ENCODE peak calls at places on chromosomes 4 and X, in five cellular contexts. O is uterus, J is fibroblast of lung, H is omental fat pad, L is MCF 10A. I is an unnamed sample.

GRCh38 chrX:13688384-13688771 is 550 bp upstream of the RAB9A start:
- DNase-seq in O (no peak), J (no peak), H (no peak), L (no peak), I (no peak)

GRCh38 chr4:139229534-139230039 is 50.4 kb downstream of the MGARP start:
- DNase-seq in O (no peak), J (peak), H (no peak), L (peak), I (peak)

GRCh38 chrX:132467029-132467428 is 21.8 kb downstream of the MBNL3 start:
- DNase-seq in O (no peak), J (peak), H (no peak), L (no peak), I (no peak)

GRCh38 chr4:4542824-4543485 is 1.1 kb upstream of the STX18 start:
- DNase-seq in O (no peak), J (no peak), H (no peak), L (peak), I (no peak)

GRCh38 chr4:173092003-173092402 is 76.6 kb upstream of the GALNT7 start:
- DNase-seq in O (no peak), J (no peak), H (no peak), L (no peak), I (no peak)

GRCh38 chr4:128682942-128683666 is 126.4 kb upstream of the JADE1 start:
- DNase-seq in O (no peak), J (no peak), H (no peak), L (no peak), I (no peak)

GRCh38 chr4:6368601-6369000 is 99.0 kb downstream of the WFS1 start:
- DNase-seq in O (no peak), J (no peak), H (no peak), L (no peak), I (no peak)

GRCh38 chr4:85489273-85489672 is 14.3 kb downstream of the ARHGAP24 start:
- DNase-seq in O (peak), J (peak), H (no peak), L (peak), I (no peak)

GRCh38 chr4:133320576-133321170 is 171.6 kb downstream of the PCDH10 start:
- DNase-seq in O (no peak), J (peak), H (no peak), L (peak), I (peak)

GRCh38 chr4:86720508-86721068 is 126.5 kb downstream of the PTPN13 start:
- DNase-seq in O (no peak), J (peak), H (no peak), L (no peak), I (no peak)

GRCh38 chr4:27205994-27206393 is 345.4 kb downstream of the STIM2 start:
- DNase-seq in O (no peak), J (no peak), H (no peak), L (no peak), I (no peak)

GRCh38 chrX:9464435-9465371 is at the start of gene TBL1X:
- DNase-seq in O (peak), J (peak), H (no peak), L (no peak), I (no peak)

GRCh38 chrX:123392921-123393320 is 208.8 kb downstream of the GRIA3 start:
- DNase-seq in O (no peak), J (no peak), H (no peak), L (no peak), I (no peak)

GRCh38 chrX:112211459-112211858 is 128.9 kb upstream of the TRPC5 start:
- DNase-seq in O (no peak), J (no peak), H (no peak), L (peak), I (no peak)

GRCh38 chrX:4830880-4831557 is 1117.6 kb upstream of the PRKX start:
- DNase-seq in O (no peak), J (no peak), H (no peak), L (no peak), I (no peak)

GRCh38 chr4:105022811-105023667 is 123.6 kb upstream of the TET2 start:
- DNase-seq in O (no peak), J (peak), H (no peak), L (peak), I (no peak)

GRCh38 chr4:17027495-17027894 is 129.1 kb upstream of the LDB2 start:
- DNase-seq in O (no peak), J (peak), H (no peak), L (peak), I (no peak)

GRCh38 chr4:95156452-95156765 is 392.4 kb downstream of the UNC5C start:
- DNase-seq in O (no peak), J (no peak), H (no peak), L (no peak), I (no peak)
- TF ChIP-seq CTCF in O (no peak), J (no peak), H (no peak), L (no peak), I (no peak)

GRCh38 chr4:89164400-89164799 is 53.1 kb downstream of the TIGD2 start:
- DNase-seq in O (no peak), J (peak), H (no peak), L (no peak), I (no peak)
- TF ChIP-seq CTCF in O (no peak), J (peak), H (no peak), L (peak), I (no peak)

GRCh38 chr4:157315968-157316367 is 95.4 kb downstream of the GRIA2 start:
- DNase-seq in O (no peak), J (no peak), H (no peak), L (no peak), I (no peak)

GRCh38 chr4:157314906-157315305 is 94.4 kb downstream of the GRIA2 start:
- DNase-seq in O (no peak), J (no peak), H (no peak), L (no peak), I (no peak)

GRCh38 chr4:157312702-157313101 is 92.2 kb downstream of the GRIA2 start:
- DNase-seq in O (no peak), J (no peak), H (no peak), L (no peak), I (no peak)
- TF ChIP-seq CTCF in O (no peak), J (no peak), H (no peak), L (no peak), I (no peak)

DNA sequence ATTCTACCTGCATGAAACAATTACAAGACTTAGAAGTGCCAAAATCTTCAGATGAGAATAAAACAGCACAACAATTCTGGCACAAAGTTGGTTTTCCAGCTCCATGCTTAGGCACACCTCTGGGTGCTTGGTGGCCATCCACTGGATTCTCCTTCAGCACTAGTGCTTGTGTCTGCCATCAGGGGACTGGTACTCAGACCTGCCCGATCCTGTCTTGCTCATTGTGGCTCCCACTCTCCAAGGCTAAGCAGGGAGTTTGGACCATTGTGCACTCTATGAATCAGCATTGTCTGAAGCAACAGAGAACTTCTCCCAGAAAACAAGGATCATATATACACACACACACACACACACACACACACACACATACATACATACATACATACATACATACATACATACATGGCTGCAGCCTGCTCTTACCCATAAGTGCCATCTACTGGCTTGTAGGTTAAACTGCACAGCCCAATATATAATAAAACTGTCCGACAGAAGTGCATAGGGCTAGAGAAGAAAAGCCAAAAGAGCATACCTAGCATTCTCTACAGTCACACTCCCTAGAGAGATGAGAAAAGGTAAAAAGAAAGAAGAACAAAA is 345.3 kb upstream of the LCORL start:
- DNase-seq in O (no peak), J (peak), H (no peak), L (peak), I (no peak)
- TF ChIP-seq CTCF in O (no peak), J (peak), H (no peak), L (peak), I (peak)

DNA sequence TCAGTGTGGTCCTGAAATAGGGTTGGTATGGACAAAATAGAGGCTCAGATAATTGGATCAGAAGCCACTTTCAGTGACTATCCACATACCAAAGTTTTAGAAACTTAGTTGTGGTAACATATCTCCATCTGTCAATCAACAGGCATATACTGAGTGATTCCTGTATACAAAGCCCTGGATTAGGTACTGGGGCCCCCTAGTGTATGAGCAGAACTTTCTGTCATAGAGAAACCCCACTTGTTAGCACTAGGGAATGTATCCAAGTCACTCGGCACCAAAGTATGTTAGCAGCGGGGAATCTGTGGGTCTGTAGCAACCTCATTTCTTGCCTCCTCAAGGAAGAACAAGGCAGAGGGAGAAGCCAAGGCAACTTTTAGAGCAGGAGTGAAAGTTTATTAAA is 50.7 kb downstream of the MAP7D3 start:
- DNase-seq in O (no peak), J (peak), H (no peak), L (peak), I (no peak)
- TF ChIP-seq CTCF in O (peak), J (peak), H (no peak), L (peak), I (peak)

GRCh38 chrX:71492086-71493065 is 40.5 kb upstream of the OGT start:
- DNase-seq in O (peak), J (peak), H (no peak), L (peak), I (no peak)
- TF ChIP-seq CTCF in O (no peak), J (no peak), H (no peak), L (no peak), I (no peak)

I was measured in D721Med.